ENCODE peak calls at places on chromosomes 7 and 10, in four cellular contexts. One of them, this sample, is unnamed.

GRCh38 chr7:41858196-41858595 is 155.3 kb upstream of the INHBA start:
- DNase-seq in GM10248: no peak
- DNase-seq in chondrocyte: no peak
- DNase-seq in epithelial cell of esophagus: no peak
- DNase-seq in this sample: no peak

GRCh38 chr10:92181575-92181974 is 109.3 kb downstream of the CPEB3 start:
- DNase-seq in GM10248: no peak
- DNase-seq in chondrocyte: no peak
- DNase-seq in epithelial cell of esophagus: no peak
- DNase-seq in this sample: no peak

GRCh38 chr10:35449944-35450343 is 113.6 kb downstream of the CCNY start:
- DNase-seq in GM10248: no peak
- DNase-seq in chondrocyte: no peak
- DNase-seq in epithelial cell of esophagus: no peak
- DNase-seq in this sample: no peak

GRCh38 chr10:78524342-78524741 is 490.7 kb downstream of the RPS24 start:
- DNase-seq in GM10248: no peak
- DNase-seq in chondrocyte: no peak
- DNase-seq in epithelial cell of esophagus: no peak
- DNase-seq in this sample: no peak

GRCh38 chr10:25555865-25556264 is 378.2 kb upstream of the MYO3A start:
- DNase-seq in GM10248: no peak
- DNase-seq in chondrocyte: no peak
- DNase-seq in epithelial cell of esophagus: no peak
- DNase-seq in this sample: no peak

GRCh38 chr10:18860591-18861205 is 187.9 kb upstream of the MALRD1 start:
- DNase-seq in GM10248: no peak
- DNase-seq in chondrocyte: no peak
- DNase-seq in epithelial cell of esophagus: no peak
- DNase-seq in this sample: no peak

GRCh38 chr7:112118581-112119566 is 87.3 kb downstream of the DOCK4 start:
- DNase-seq in GM10248: no peak
- DNase-seq in chondrocyte: no peak
- DNase-seq in epithelial cell of esophagus: no peak
- DNase-seq in this sample: no peak

GRCh38 chr7:63789378-63790176 is 209.1 kb upstream of the ZNF722 start:
- DNase-seq in GM10248: no peak
- DNase-seq in chondrocyte: peak
- DNase-seq in epithelial cell of esophagus: no peak
- DNase-seq in this sample: no peak

GRCh38 chr10:50536617-50537252 is 87.0 kb downstream of the SGMS1 start:
- DNase-seq in GM10248: no peak
- DNase-seq in chondrocyte: no peak
- DNase-seq in epithelial cell of esophagus: peak
- DNase-seq in this sample: no peak

GRCh38 chr7:47489624-47490023 is 92.3 kb downstream of the TNS3 start:
- DNase-seq in GM10248: no peak
- DNase-seq in chondrocyte: no peak
- DNase-seq in epithelial cell of esophagus: no peak
- DNase-seq in this sample: no peak

DNA sequence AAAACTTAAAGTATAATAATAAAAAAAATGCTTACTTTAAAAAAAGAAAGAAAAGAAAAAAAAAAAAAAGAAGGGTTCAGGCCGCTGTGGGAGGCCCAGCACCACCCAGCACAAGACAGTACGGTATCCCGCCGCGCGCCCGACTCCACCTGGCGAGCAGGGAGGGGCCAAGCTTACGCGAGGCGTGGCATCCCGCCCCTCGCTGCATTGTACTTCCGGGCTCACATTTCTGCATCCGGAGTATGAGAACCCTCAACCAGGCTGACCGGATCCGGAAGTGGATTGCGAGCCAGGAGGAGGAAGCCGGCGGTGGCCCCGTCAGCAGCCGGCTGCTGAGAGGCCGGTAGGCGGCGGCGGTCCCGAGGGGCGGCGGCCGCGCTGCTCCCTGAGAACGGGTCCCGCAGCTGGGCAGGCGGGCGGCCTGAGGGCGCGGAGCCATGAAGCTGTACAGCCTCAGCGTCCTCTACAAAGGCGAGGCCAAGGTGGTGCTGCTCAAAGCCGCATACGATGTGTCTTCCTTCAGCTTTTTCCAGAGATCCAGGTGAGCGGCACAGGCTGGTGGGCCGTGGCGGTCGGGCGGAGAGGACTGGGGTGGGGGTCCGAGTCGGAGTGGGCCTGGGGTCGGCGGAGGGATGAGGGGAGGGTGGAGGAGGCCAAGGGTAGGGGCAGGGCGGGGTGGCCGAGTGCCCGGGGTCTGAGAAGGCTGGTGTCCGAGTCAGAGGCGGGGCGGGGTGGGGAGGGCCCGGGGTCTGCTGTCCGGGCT is at the start of gene YKT6:
- DNase-seq in GM10248: peak
- DNase-seq in chondrocyte: no peak
- DNase-seq in epithelial cell of esophagus: peak
- DNase-seq in this sample: peak
- TF ChIP-seq CTCF in GM10248: peak
- TF ChIP-seq CTCF in chondrocyte: peak
- TF ChIP-seq CTCF in epithelial cell of esophagus: peak
- TF ChIP-seq CTCF in this sample: peak

DNA sequence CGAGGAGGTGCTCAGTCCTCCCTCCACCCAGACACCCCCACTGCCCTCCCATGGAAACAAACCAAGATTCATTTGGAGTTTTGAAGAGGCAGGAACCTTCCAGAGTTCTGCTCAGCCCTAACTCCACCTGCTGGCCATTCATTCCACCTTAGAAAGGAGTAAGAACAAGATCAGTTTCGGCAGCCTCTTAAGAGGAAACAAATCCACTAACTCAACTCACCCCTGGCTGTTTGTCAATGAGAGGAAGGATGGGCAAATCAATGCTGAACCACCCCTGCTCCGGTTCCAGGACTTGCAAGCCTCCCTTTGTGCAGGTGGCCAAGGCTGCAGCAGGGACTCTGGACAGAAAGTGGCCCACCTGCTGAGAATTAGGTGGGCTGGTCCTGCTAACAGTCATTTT is 26.2 kb downstream of the CCDC3 start:
- DNase-seq in GM10248: peak
- DNase-seq in chondrocyte: no peak
- DNase-seq in epithelial cell of esophagus: peak
- DNase-seq in this sample: no peak
- TF ChIP-seq CTCF in GM10248: no peak
- TF ChIP-seq CTCF in chondrocyte: peak
- TF ChIP-seq CTCF in epithelial cell of esophagus: peak
- TF ChIP-seq CTCF in this sample: peak

GRCh38 chr7:98826811-98827231 is 43.0 kb downstream of the TMEM130 start:
- DNase-seq in GM10248: no peak
- DNase-seq in chondrocyte: no peak
- DNase-seq in epithelial cell of esophagus: no peak
- DNase-seq in this sample: no peak
- TF ChIP-seq CTCF in GM10248: no peak
- TF ChIP-seq CTCF in chondrocyte: peak
- TF ChIP-seq CTCF in epithelial cell of esophagus: peak
- TF ChIP-seq CTCF in this sample: no peak

GRCh38 chr10:84599254-84599653 is 270.9 kb downstream of the CCSER2 start:
- DNase-seq in GM10248: no peak
- DNase-seq in chondrocyte: no peak
- DNase-seq in epithelial cell of esophagus: no peak
- DNase-seq in this sample: no peak
- TF ChIP-seq CTCF in GM10248: no peak
- TF ChIP-seq CTCF in chondrocyte: no peak
- TF ChIP-seq CTCF in epithelial cell of esophagus: no peak
- TF ChIP-seq CTCF in this sample: peak

DNA sequence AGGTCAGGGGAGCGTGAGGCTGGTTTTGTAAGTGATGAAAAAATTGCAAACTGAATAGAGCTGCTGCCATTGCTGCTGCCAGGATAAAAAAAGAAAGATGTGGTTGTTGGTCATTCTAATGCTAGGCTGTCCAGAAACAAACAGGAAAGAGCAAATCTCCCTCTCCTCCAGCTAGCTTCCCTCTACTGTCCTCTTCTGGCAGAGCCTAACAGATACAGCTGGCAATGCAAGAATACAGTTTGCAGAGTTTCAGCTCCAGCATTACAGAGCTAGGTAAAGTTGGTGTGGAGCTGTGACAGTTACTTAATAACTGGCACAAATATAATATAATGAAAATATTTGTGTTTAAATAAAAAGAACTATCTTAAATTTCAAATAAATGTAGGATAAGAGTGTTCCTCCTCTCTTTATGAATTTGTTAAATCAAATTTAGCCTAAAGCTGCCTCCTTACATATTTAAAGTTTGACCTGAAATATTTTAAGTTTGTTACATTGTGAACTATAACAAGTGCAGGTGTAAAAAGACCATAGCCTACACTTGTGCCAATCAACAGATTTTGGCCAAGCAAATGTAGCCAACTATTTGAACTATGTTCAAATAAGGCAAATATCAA is 407.7 kb downstream of the SH2D4B start:
- DNase-seq in GM10248: peak
- DNase-seq in chondrocyte: no peak
- DNase-seq in epithelial cell of esophagus: peak
- DNase-seq in this sample: no peak
- TF ChIP-seq CTCF in GM10248: peak
- TF ChIP-seq CTCF in chondrocyte: peak
- TF ChIP-seq CTCF in epithelial cell of esophagus: peak
- TF ChIP-seq CTCF in this sample: peak